ENCODE peak calls at places on chromosomes 13 and 19, in five cellular contexts. T, H, D, L and G are unnamed samples.
A peak's percentile ranks its signal among the peaks of the same experiment; 100 is the strongest.

GRCh38 chr19:17811681-17812080 is 9.6 kb downstream of the INSL3 start:
- DNase-seq in D (no peak), H (no peak), L (no peak), T (no peak), G (no peak)

GRCh38 chr13:46698910-46699460 is 98.0 kb downstream of the ESD start:
- DNase-seq in T (no peak), H (no peak), L (no peak), D (no peak), G (no peak)

GRCh38 chr19:33674575-33675367 is 53.0 kb downstream of the CHST8 start:
- DNase-seq in H (no peak), D (no peak), L (no peak), T (no peak), G (peak; percentile 53)

GRCh38 chr19:4206818-4207484 is 22.4 kb upstream of the EBI3 start:
- DNase-seq in D (no peak), T (no peak), H (peak; percentile 28), L (peak; percentile 62), G (no peak)

GRCh38 chr13:20405691-20406090 is 120.0 kb downstream of the CRYL1 start:
- DNase-seq in L (no peak), H (no peak), D (no peak), T (no peak), G (peak; percentile 46)

GRCh38 chr19:7861619-7862412 is 12.4 kb downstream of the PRR36 start:
- DNase-seq in T (no peak), H (no peak), D (no peak), L (no peak), G (no peak)

GRCh38 chr13:90270231-90270630 is 1077.3 kb upstream of the MIR17HG start:
- DNase-seq in L (no peak), H (no peak), D (no peak), T (no peak), G (no peak)

GRCh38 chr19:2084993-2085720 is 11.0 kb downstream of the MOB3A start:
- DNase-seq in L (peak; percentile 100), H (peak; percentile 98), D (no peak), T (peak; percentile 90), G (no peak)

GRCh38 chr13:106296723-106297122 is 238.7 kb downstream of the EFNB2 start:
- DNase-seq in T (no peak), H (no peak), L (no peak), D (no peak), G (no peak)

GRCh38 chr19:40598918-40599307 is 2.3 kb upstream of the LTBP4 start:
- DNase-seq in L (no peak), T (no peak), D (no peak), H (no peak), G (peak; percentile 76)

GRCh38 chr19:3404324-3405260 is 38.2 kb downstream of the NFIC start:
- DNase-seq in T (no peak), L (no peak), D (no peak), H (no peak), G (peak; percentile 95)

GRCh38 chr13:75195479-75196111 is 286.4 kb downstream of the TBC1D4 start:
- DNase-seq in D (no peak), H (no peak), L (no peak), T (no peak), G (no peak)

GRCh38 chr19:35120492-35120891 is 4.9 kb downstream of the FXYD3 start:
- DNase-seq in D (peak; percentile 36), L (peak; percentile 97), T (no peak), H (no peak), G (no peak)

GRCh38 chr13:36919206-36919832 is 719 bp downstream of the SMAD9 start:
- DNase-seq in D (no peak), T (no peak), L (no peak), H (no peak), G (no peak)

GRCh38 chr13:37385248-37385647 is 213.3 kb downstream of the POSTN start:
- DNase-seq in T (no peak), H (no peak), L (no peak), D (no peak), G (no peak)

GRCh38 chr19:16087940-16088339 is 11.6 kb downstream of the TPM4 start:
- DNase-seq in L (no peak), H (no peak), D (no peak), T (no peak), G (no peak)

GRCh38 chr19:40594657-40595077 is 6.5 kb upstream of the LTBP4 start:
- DNase-seq in L (no peak), T (no peak), H (no peak), D (no peak), G (no peak)

GRCh38 chr19:32936065-32936464 is 35.7 kb downstream of the CEP89 start:
- DNase-seq in T (no peak), D (no peak), L (no peak), H (no peak), G (no peak)

GRCh38 chr19:5536337-5536894 is 31.3 kb downstream of the TINCR start:
- DNase-seq in H (no peak), L (no peak), D (no peak), T (no peak), G (no peak)

GRCh38 chr13:76189882-76190519 is 553.9 kb downstream of the LMO7 start:
- DNase-seq in D (no peak), T (no peak), L (no peak), H (no peak), G (no peak)

GRCh38 chr19:10769533-10770491 is 51.9 kb downstream of the DNM2 start:
- DNase-seq in D (no peak), L (no peak), T (no peak), H (peak; percentile 31), G (no peak)

GRCh38 chr13:42173789-42174343 is 98.1 kb upstream of the AKAP11 start:
- DNase-seq in T (no peak), L (no peak), H (no peak), D (no peak), G (no peak)

GRCh38 chr13:41678320-41678719 is 221.0 kb downstream of the RGCC start:
- DNase-seq in H (no peak), L (no peak), D (no peak), T (no peak), G (no peak)

GRCh38 chr19:55467236-55468053 is 2.9 kb upstream of the C19orf85 start:
- DNase-seq in L (peak; percentile 26), D (no peak), T (peak; percentile 46), H (peak; percentile 71), G (no peak)

GRCh38 chr13:111051041-111051440 is 64.1 kb upstream of the ARHGEF7 start:
- DNase-seq in D (no peak), H (no peak), T (no peak), L (no peak), G (peak; percentile 49)

GRCh38 chr19:46571495-46571894 is 29.6 kb upstream of the CALM3 start:
- DNase-seq in T (no peak), L (peak; percentile 25), D (no peak), H (peak; percentile 38), G (no peak)

GRCh38 chr19:53254451-53255341 is at the start of gene ZNF677:
- DNase-seq in D (peak; percentile 9), L (peak; percentile 64), H (peak; percentile 91), T (peak; percentile 66), G (peak; percentile 90)

GRCh38 chr13:46295531-46296464 is 84.1 kb downstream of the LRRC63 start:
- DNase-seq in L (peak; percentile 93), D (peak; percentile 94), T (peak; percentile 48), H (peak; percentile 83), G (no peak)

GRCh38 chr19:4064073-4064550 is 2.6 kb downstream of the ZBTB7A start:
- DNase-seq in L (no peak), D (no peak), T (no peak), H (no peak), G (no peak)

GRCh38 chr13:44523176-44524017 is 52.7 kb downstream of the TSC22D1 start:
- DNase-seq in H (no peak), T (no peak), D (peak; percentile 33), L (no peak), G (no peak)

GRCh38 chr19:13095393-13095784 is 7.3 kb downstream of the LYL1 start:
- DNase-seq in L (no peak), T (no peak), D (no peak), H (no peak), G (no peak)

GRCh38 chr13:111900390-111901180 is 166.4 kb upstream of the SOX1 start:
- DNase-seq in L (no peak), D (no peak), T (no peak), H (no peak), G (peak; percentile 43)

GRCh38 chr13:103952183-103952582 is 886.0 kb upstream of the SLC10A2 start:
- DNase-seq in T (no peak), H (no peak), L (no peak), D (no peak), G (no peak)

GRCh38 chr13:77529501-77529840 is 6.0 kb upstream of the SCEL start:
- DNase-seq in D (no peak), L (no peak), T (no peak), H (no peak), G (no peak)

GRCh38 chr13:59479629-59480028 is 684.1 kb downstream of the DIAPH3 start:
- DNase-seq in T (no peak), D (no peak), L (no peak), H (no peak), G (no peak)

GRCh38 chr13:32228330-32229041 is 86.7 kb downstream of the ZAR1L start:
- DNase-seq in L (no peak), T (no peak), D (no peak), H (no peak), G (no peak)